ENCODE peak calls at places on chromosomes 11 and 22, in nine cellular contexts. One of them, this sample, is unnamed.

GRCh38 chr11:75301131-75301530 is 50.3 kb downstream of the ARRB1 start:
- DNase-seq in bronchial epithelial cell: no peak
- DNase-seq in IMR-90: no peak
- DNase-seq in HFF-Myc: no peak
- DNase-seq in uterus: no peak
- DNase-seq in ovary: no peak
- DNase-seq in HCT116: no peak
- DNase-seq in cardiac fibroblast: no peak
- DNase-seq in choroid plexus epithelial cell: no peak
- DNase-seq in this sample: no peak

GRCh38 chr22:27874756-27875155 is 44.3 kb downstream of the PITPNB start:
- DNase-seq in cardiac fibroblast: no peak
- DNase-seq in bronchial epithelial cell: no peak
- DNase-seq in IMR-90: no peak
- DNase-seq in choroid plexus epithelial cell: no peak
- DNase-seq in uterus: no peak
- DNase-seq in HCT116: no peak
- DNase-seq in HFF-Myc: no peak
- DNase-seq in ovary: no peak
- DNase-seq in this sample: no peak

GRCh38 chr11:88418508-88418907 is 81.0 kb upstream of the CTSC start:
- DNase-seq in uterus: no peak
- DNase-seq in HCT116: no peak
- DNase-seq in cardiac fibroblast: no peak
- DNase-seq in IMR-90: no peak
- DNase-seq in bronchial epithelial cell: peak; percentile 63
- DNase-seq in choroid plexus epithelial cell: no peak
- DNase-seq in HFF-Myc: no peak
- DNase-seq in ovary: no peak
- DNase-seq in this sample: no peak

GRCh38 chr11:98616256-98616655 is 404.5 kb upstream of the CNTN5 start:
- DNase-seq in choroid plexus epithelial cell: peak; percentile 13
- DNase-seq in HFF-Myc: no peak
- DNase-seq in bronchial epithelial cell: peak; percentile 56
- DNase-seq in ovary: no peak
- DNase-seq in cardiac fibroblast: no peak
- DNase-seq in uterus: no peak
- DNase-seq in IMR-90: no peak
- DNase-seq in HCT116: no peak
- DNase-seq in this sample: no peak

GRCh38 chr22:20583471-20583922 is 76.1 kb downstream of the MED15 start:
- DNase-seq in IMR-90: no peak
- DNase-seq in HCT116: no peak
- DNase-seq in cardiac fibroblast: no peak
- DNase-seq in uterus: no peak
- DNase-seq in HFF-Myc: no peak
- DNase-seq in ovary: no peak
- DNase-seq in choroid plexus epithelial cell: no peak
- DNase-seq in bronchial epithelial cell: no peak
- DNase-seq in this sample: no peak

GRCh38 chr11:115194798-115195101 is 309.5 kb downstream of the CADM1 start:
- DNase-seq in IMR-90: peak; percentile 76
- DNase-seq in HCT116: no peak
- DNase-seq in bronchial epithelial cell: no peak
- DNase-seq in cardiac fibroblast: peak; percentile 5
- DNase-seq in choroid plexus epithelial cell: no peak
- DNase-seq in HFF-Myc: no peak
- DNase-seq in ovary: no peak
- DNase-seq in uterus: no peak
- DNase-seq in this sample: no peak

GRCh38 chr22:27799334-27800249 is 2.0 kb downstream of the MN1 start:
- DNase-seq in HFF-Myc: no peak
- DNase-seq in bronchial epithelial cell: no peak
- DNase-seq in HCT116: no peak
- DNase-seq in choroid plexus epithelial cell: peak; percentile 25
- DNase-seq in IMR-90: no peak
- DNase-seq in uterus: no peak
- DNase-seq in ovary: peak; percentile 71
- DNase-seq in cardiac fibroblast: peak; percentile 59
- DNase-seq in this sample: peak; percentile 47

GRCh38 chr22:33126881-33127280 is 68.7 kb upstream of the SYN3 start:
- DNase-seq in uterus: no peak
- DNase-seq in HFF-Myc: no peak
- DNase-seq in choroid plexus epithelial cell: peak; percentile 1
- DNase-seq in cardiac fibroblast: no peak
- DNase-seq in ovary: no peak
- DNase-seq in HCT116: no peak
- DNase-seq in bronchial epithelial cell: peak; percentile 48
- DNase-seq in IMR-90: no peak
- DNase-seq in this sample: no peak

GRCh38 chr22:45336971-45337431 is 27.3 kb downstream of the FAM118A start:
- DNase-seq in HCT116: no peak
- DNase-seq in HFF-Myc: no peak
- DNase-seq in choroid plexus epithelial cell: no peak
- DNase-seq in cardiac fibroblast: peak; percentile 6
- DNase-seq in bronchial epithelial cell: peak; percentile 8
- DNase-seq in IMR-90: no peak
- DNase-seq in ovary: peak; percentile 78
- DNase-seq in uterus: no peak
- DNase-seq in this sample: peak; percentile 43

GRCh38 chr11:44563716-44564115 is 1.7 kb upstream of the CD82 start:
- DNase-seq in cardiac fibroblast: peak; percentile 70
- DNase-seq in IMR-90: peak; percentile 81
- DNase-seq in uterus: no peak
- DNase-seq in ovary: no peak
- DNase-seq in choroid plexus epithelial cell: peak; percentile 61
- DNase-seq in HCT116: no peak
- DNase-seq in bronchial epithelial cell: no peak
- DNase-seq in HFF-Myc: no peak
- DNase-seq in this sample: peak; percentile 39

GRCh38 chr11:114448749-114449484 is 9.7 kb downstream of the REXO2 start:
- DNase-seq in HCT116: no peak
- DNase-seq in ovary: no peak
- DNase-seq in HFF-Myc: no peak
- DNase-seq in choroid plexus epithelial cell: no peak
- DNase-seq in bronchial epithelial cell: peak; percentile 42
- DNase-seq in IMR-90: peak; percentile 54
- DNase-seq in uterus: no peak
- DNase-seq in cardiac fibroblast: peak; percentile 40
- DNase-seq in this sample: peak; percentile 57

GRCh38 chr11:47325271-47326041 is 27.0 kb downstream of the MYBPC3 start:
- DNase-seq in uterus: no peak
- DNase-seq in cardiac fibroblast: no peak
- DNase-seq in IMR-90: no peak
- DNase-seq in HCT116: no peak
- DNase-seq in HFF-Myc: no peak
- DNase-seq in bronchial epithelial cell: no peak
- DNase-seq in choroid plexus epithelial cell: no peak
- DNase-seq in ovary: no peak
- DNase-seq in this sample: no peak

GRCh38 chr22:24402460-24403192 is 24.8 kb upstream of the ADORA2A start:
- DNase-seq in choroid plexus epithelial cell: peak; percentile 91
- DNase-seq in IMR-90: peak; percentile 94
- DNase-seq in uterus: peak; percentile 70
- DNase-seq in HFF-Myc: peak; percentile 98
- DNase-seq in cardiac fibroblast: peak; percentile 94
- DNase-seq in ovary: peak; percentile 63
- DNase-seq in HCT116: peak; percentile 82
- DNase-seq in bronchial epithelial cell: peak; percentile 94
- DNase-seq in this sample: peak; percentile 93

GRCh38 chr11:32658639-32659406 is 75.2 kb downstream of the EIF3M start:
- DNase-seq in IMR-90: peak; percentile 53
- DNase-seq in bronchial epithelial cell: peak; percentile 89
- DNase-seq in choroid plexus epithelial cell: peak; percentile 1
- DNase-seq in HCT116: no peak
- DNase-seq in cardiac fibroblast: peak; percentile 79
- DNase-seq in ovary: no peak
- DNase-seq in uterus: no peak
- DNase-seq in HFF-Myc: no peak
- DNase-seq in this sample: peak; percentile 36

GRCh38 chr22:23287136-23288095 is 107.1 kb downstream of the BCR start:
- DNase-seq in bronchial epithelial cell: no peak
- DNase-seq in IMR-90: no peak
- DNase-seq in HCT116: no peak
- DNase-seq in cardiac fibroblast: no peak
- DNase-seq in HFF-Myc: no peak
- DNase-seq in ovary: no peak
- DNase-seq in uterus: no peak
- DNase-seq in choroid plexus epithelial cell: no peak
- DNase-seq in this sample: no peak

GRCh38 chr11:16792426-16792825 is 54.0 kb downstream of the C11orf58 start:
- DNase-seq in HFF-Myc: no peak
- DNase-seq in choroid plexus epithelial cell: peak; percentile 47
- DNase-seq in IMR-90: no peak
- DNase-seq in ovary: no peak
- DNase-seq in cardiac fibroblast: peak; percentile 41
- DNase-seq in bronchial epithelial cell: no peak
- DNase-seq in HCT116: no peak
- DNase-seq in uterus: no peak
- DNase-seq in this sample: peak; percentile 59

GRCh38 chr22:22848364-22848866 is 39.2 kb upstream of the IGLL5 start:
- DNase-seq in HFF-Myc: no peak
- DNase-seq in bronchial epithelial cell: peak; percentile 48
- DNase-seq in cardiac fibroblast: peak; percentile 51
- DNase-seq in ovary: peak; percentile 43
- DNase-seq in HCT116: peak; percentile 56
- DNase-seq in choroid plexus epithelial cell: peak; percentile 68
- DNase-seq in IMR-90: peak; percentile 31
- DNase-seq in uterus: peak; percentile 34
- DNase-seq in this sample: peak; percentile 57

GRCh38 chr11:73388241-73389133 is 12.3 kb downstream of the RELT start:
- DNase-seq in cardiac fibroblast: no peak
- DNase-seq in choroid plexus epithelial cell: no peak
- DNase-seq in ovary: no peak
- DNase-seq in IMR-90: no peak
- DNase-seq in HCT116: no peak
- DNase-seq in HFF-Myc: no peak
- DNase-seq in bronchial epithelial cell: peak; percentile 64
- DNase-seq in uterus: no peak
- DNase-seq in this sample: no peak

GRCh38 chr11:115279831-115280761 is 224.1 kb downstream of the CADM1 start:
- DNase-seq in HCT116: no peak
- DNase-seq in choroid plexus epithelial cell: peak; percentile 14
- DNase-seq in bronchial epithelial cell: no peak
- DNase-seq in uterus: no peak
- DNase-seq in IMR-90: peak; percentile 91
- DNase-seq in cardiac fibroblast: no peak
- DNase-seq in HFF-Myc: no peak
- DNase-seq in ovary: no peak
- DNase-seq in this sample: no peak

GRCh38 chr11:99383628-99384300 is 363.0 kb downstream of the CNTN5 start:
- DNase-seq in ovary: no peak
- DNase-seq in cardiac fibroblast: no peak
- DNase-seq in HFF-Myc: no peak
- DNase-seq in choroid plexus epithelial cell: no peak
- DNase-seq in bronchial epithelial cell: no peak
- DNase-seq in IMR-90: no peak
- DNase-seq in uterus: no peak
- DNase-seq in HCT116: no peak
- DNase-seq in this sample: no peak

DNA sequence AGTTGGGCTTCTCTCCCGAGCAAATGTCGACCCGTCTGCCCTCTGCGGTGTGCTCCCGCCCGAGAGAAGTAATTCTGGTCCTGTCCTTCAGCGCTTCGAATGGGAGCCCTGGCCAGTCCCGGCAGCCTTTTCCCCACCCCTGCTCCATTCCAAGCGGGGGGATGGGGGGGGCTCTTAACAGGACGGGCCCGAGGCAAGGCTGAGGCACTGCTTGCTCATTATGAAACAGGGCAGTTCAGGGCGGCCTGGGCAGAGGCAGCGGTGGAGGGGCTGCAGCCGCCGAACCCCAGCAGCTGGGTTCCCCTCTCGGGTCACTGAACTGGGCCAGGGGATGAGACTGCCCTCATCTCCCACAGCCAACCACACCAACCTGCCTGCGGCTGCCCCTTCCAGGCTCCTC is 9.2 kb downstream of the BACE1-AS start:
- DNase-seq in uterus: peak; percentile 76
- DNase-seq in HCT116: no peak
- DNase-seq in bronchial epithelial cell: no peak
- DNase-seq in IMR-90: peak; percentile 54
- DNase-seq in cardiac fibroblast: peak; percentile 10
- DNase-seq in HFF-Myc: no peak
- DNase-seq in choroid plexus epithelial cell: peak; percentile 61
- DNase-seq in ovary: peak; percentile 83
- DNase-seq in this sample: peak; percentile 23
- H3K4me3 ChIP-seq in uterus: peak overlapping the region; percentile 27
- H3K4me3 ChIP-seq in HCT116: no peak overlapping the region
- H3K4me3 ChIP-seq in bronchial epithelial cell: no peak overlapping the region
- H3K4me3 ChIP-seq in IMR-90: no peak overlapping the region
- H3K4me3 ChIP-seq in cardiac fibroblast: no peak overlapping the region
- H3K4me3 ChIP-seq in HFF-Myc: no peak overlapping the region
- H3K4me3 ChIP-seq in choroid plexus epithelial cell: no peak overlapping the region
- H3K4me3 ChIP-seq in ovary: peak overlapping the region; percentile 20
- H3K4me3 ChIP-seq in this sample: no peak overlapping the region

GRCh38 chr11:3775761-3776406 is 21.5 kb downstream of the NUP98 start:
- DNase-seq in ovary: no peak
- DNase-seq in IMR-90: no peak
- DNase-seq in bronchial epithelial cell: no peak
- DNase-seq in HCT116: no peak
- DNase-seq in uterus: no peak
- DNase-seq in choroid plexus epithelial cell: no peak
- DNase-seq in HFF-Myc: no peak
- DNase-seq in cardiac fibroblast: no peak
- DNase-seq in this sample: peak; percentile 39
- TF ChIP-seq CTCF in ovary: no peak
- TF ChIP-seq CTCF in IMR-90: no peak
- TF ChIP-seq CTCF in bronchial epithelial cell: no peak
- TF ChIP-seq CTCF in HCT116: no peak
- TF ChIP-seq CTCF in uterus: no peak
- TF ChIP-seq CTCF in choroid plexus epithelial cell: peak; percentile 18
- TF ChIP-seq CTCF in HFF-Myc: no peak
- TF ChIP-seq CTCF in cardiac fibroblast: no peak
- TF ChIP-seq CTCF in this sample: no peak

GRCh38 chr22:40684728-40685127 is 5.4 kb downstream of the MCHR1 start:
- DNase-seq in HFF-Myc: no peak
- DNase-seq in bronchial epithelial cell: no peak
- DNase-seq in HCT116: no peak
- DNase-seq in IMR-90: no peak
- DNase-seq in ovary: no peak
- DNase-seq in uterus: no peak
- DNase-seq in cardiac fibroblast: no peak
- DNase-seq in choroid plexus epithelial cell: no peak
- DNase-seq in this sample: no peak
- H3K4me3 ChIP-seq in HFF-Myc: no peak overlapping the region
- H3K4me3 ChIP-seq in bronchial epithelial cell: no peak overlapping the region
- H3K4me3 ChIP-seq in HCT116: no peak overlapping the region
- H3K4me3 ChIP-seq in IMR-90: no peak overlapping the region
- H3K4me3 ChIP-seq in ovary: no peak overlapping the region
- H3K4me3 ChIP-seq in uterus: no peak overlapping the region
- H3K4me3 ChIP-seq in cardiac fibroblast: no peak overlapping the region
- H3K4me3 ChIP-seq in choroid plexus epithelial cell: no peak overlapping the region
- H3K4me3 ChIP-seq in this sample: no peak overlapping the region

GRCh38 chr11:64305691-64306562 is 603 bp downstream of the ESRRA start:
- DNase-seq in HFF-Myc: no peak
- DNase-seq in ovary: peak; percentile 81
- DNase-seq in cardiac fibroblast: peak; percentile 45
- DNase-seq in HCT116: peak; percentile 39
- DNase-seq in bronchial epithelial cell: peak; percentile 24
- DNase-seq in choroid plexus epithelial cell: peak; percentile 36
- DNase-seq in IMR-90: peak; percentile 27
- DNase-seq in uterus: peak; percentile 66
- DNase-seq in this sample: no peak
- TF ChIP-seq CTCF in HFF-Myc: peak; percentile 24
- TF ChIP-seq CTCF in ovary: no peak
- TF ChIP-seq CTCF in cardiac fibroblast: no peak
- TF ChIP-seq CTCF in HCT116: peak; percentile 18
- TF ChIP-seq CTCF in bronchial epithelial cell: peak; percentile 41
- TF ChIP-seq CTCF in choroid plexus epithelial cell: peak; percentile 31
- TF ChIP-seq CTCF in IMR-90: peak; percentile 37
- TF ChIP-seq CTCF in uterus: no peak
- TF ChIP-seq CTCF in this sample: no peak

This sample was measured in fibroblast of the aortic adventitia.